ENCODE peak calls at places on chromosomes 4 and X, in four cellular contexts. A, M, J and O are unnamed samples. For H3K4me1, the result is how much of the 10 kb centered on the place peaks cover.

GRCh38 chr4:57442834-57443291 is 332.7 kb upstream of the IGFBP7 start:
- DNase-seq in J (no peak), A (peak), M (no peak), O (peak)

GRCh38 chr4:57249083-57249482 is 138.9 kb upstream of the IGFBP7 start:
- DNase-seq in A (no peak), M (no peak), J (no peak), O (no peak)

GRCh38 chrX:79330022-79330421 is 37.1 kb downstream of the ITM2A start:
- DNase-seq in A (no peak), J (no peak), M (no peak), O (no peak)

GRCh38 chrX:40090050-40090804 is 7.5 kb downstream of the BCOR start:
- DNase-seq in J (peak), M (peak), A (no peak), O (peak)

GRCh38 chrX:104750146-104750699 is 184.2 kb downstream of the IL1RAPL2 start:
- DNase-seq in J (no peak), M (no peak), A (no peak), O (no peak)

GRCh38 chr4:36243355-36244256 is 708 bp downstream of the ARAP2 start:
- DNase-seq in J (peak), A (peak), M (peak), O (no peak)

GRCh38 chrX:140525448-140525847 is 20.6 kb upstream of the SOX3 start:
- DNase-seq in A (no peak), M (no peak), J (no peak), O (no peak)

GRCh38 chrX:12065251-12065650 is 73.0 kb upstream of the FRMPD4 start:
- DNase-seq in M (no peak), J (no peak), A (peak), O (peak)

GRCh38 chr4:10173039-10173753 is 56.6 kb upstream of the WDR1 start:
- DNase-seq in J (peak), A (no peak), M (no peak), O (peak)

GRCh38 chr4:122766950-122767349 is 34.4 kb downstream of the BBS12 start:
- DNase-seq in A (no peak), M (no peak), J (no peak), O (no peak)
- H3K27ac ChIP-seq in A (peak), M (no peak), J (no peak), O (no peak)

GRCh38 chr4:15427126-15427525 is 707 bp upstream of the C1QTNF7 start:
- DNase-seq in M (no peak), J (no peak), A (no peak), O (no peak)
- H3K4me1 ChIP-seq in M (under half), J (under half), A (under half), O (under half)

DNA sequence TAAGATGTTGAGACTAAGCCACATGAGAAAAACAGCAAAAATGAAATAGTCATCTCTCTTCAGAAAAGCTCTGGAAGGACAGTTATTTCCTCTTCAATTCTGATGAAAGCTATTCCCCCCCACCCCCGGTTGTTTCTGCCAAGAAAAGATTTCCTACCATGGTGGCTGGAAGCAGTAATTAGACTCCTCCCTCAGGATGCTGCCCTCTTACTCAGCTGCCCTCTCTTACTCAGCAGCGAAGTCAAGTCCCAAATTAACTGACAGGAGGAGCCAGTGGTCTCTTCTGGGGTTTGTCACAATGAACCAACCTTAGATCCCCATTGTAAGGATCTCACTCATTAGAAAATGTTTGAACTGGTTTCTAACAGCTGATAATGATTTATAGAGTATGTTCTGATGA is 38.0 kb downstream of the GPM6B start:
- DNase-seq in J (no peak), M (no peak), A (no peak), O (peak)
- TF ChIP-seq CTCF in J (no peak), M (no peak), A (no peak), O (no peak)

GRCh38 chr4:4666693-4667642 is 125.1 kb upstream of the STX18 start:
- DNase-seq in M (no peak), A (no peak), J (no peak), O (no peak)
- H3K27ac ChIP-seq in M (no peak), A (no peak), J (no peak), O (no peak)